ENCODE peak calls at places on chromosomes 13 and 19, in six cellular contexts. N is esophagus squamous epithelium, J is cardiac muscle cell, H is iPS DF 6.9, A is body of pancreas, U is upper lobe of right lung. P is an unnamed sample.

GRCh38 chr19:45717983-45718650 is 12.6 kb downstream of the FBXO46 start:
- DNase-seq in N (no peak), J (no peak), H (no peak), A (peak; percentile 36), U (peak; percentile 66), P (no peak)

GRCh38 chr13:19586904-19587634 is 25.7 kb upstream of the TPTE2 start:
- DNase-seq in N (no peak), J (peak; percentile 33), H (no peak), A (peak; percentile 14), U (peak; percentile 68), P (no peak)

GRCh38 chr19:4186087-4186993 is 3.9 kb downstream of the ANKRD24 start:
- DNase-seq in N (no peak), J (peak; percentile 79), H (no peak), A (peak; percentile 79), U (peak; percentile 80), P (peak; percentile 65)

GRCh38 chr19:31175564-31176348 is 173.5 kb downstream of the TSHZ3 start:
- DNase-seq in N (no peak), J (no peak), H (no peak), A (no peak), U (no peak), P (no peak)

GRCh38 chr13:95281258-95281602 is 20.0 kb downstream of the ABCC4 start:
- DNase-seq in N (no peak), J (no peak), H (no peak), A (no peak), U (no peak), P (no peak)

GRCh38 chr19:46009530-46010510 is 13.0 kb downstream of the PGLYRP1 start:
- DNase-seq in N (no peak), J (peak; percentile 83), H (no peak), A (peak; percentile 82), U (peak; percentile 83), P (peak; percentile 64)

GRCh38 chr13:41182231-41182630 is 12.1 kb downstream of the KBTBD7 start:
- DNase-seq in N (no peak), J (no peak), H (no peak), A (no peak), U (no peak), P (no peak)

GRCh38 chr13:21661510-21661909 is 9.4 kb upstream of the FGF9 start:
- DNase-seq in N (no peak), J (no peak), H (no peak), A (no peak), U (no peak), P (no peak)

GRCh38 chr19:45200614-45201013 is 22.0 kb downstream of the BLOC1S3 start:
- DNase-seq in N (no peak), J (peak; percentile 80), H (no peak), A (peak; percentile 41), U (no peak), P (peak; percentile 21)

GRCh38 chr13:32840840-32841713 is 175.1 kb upstream of the KL start:
- DNase-seq in N (no peak), J (no peak), H (no peak), A (peak; percentile 27), U (no peak), P (peak; percentile 68)

GRCh38 chr13:24627090-24627714 is 53.0 kb upstream of the ATP12A start:
- DNase-seq in N (no peak), J (peak; percentile 22), H (peak; percentile 63), A (peak; percentile 47), U (no peak), P (no peak)

GRCh38 chr13:110304256-110304655 is 2.7 kb downstream of the COL4A1 start:
- DNase-seq in N (no peak), J (peak; percentile 61), H (no peak), A (no peak), U (no peak), P (no peak)

GRCh38 chr19:12939292-12939606 is 840 bp downstream of the CALR start:
- DNase-seq in N (no peak), J (peak; percentile 64), H (no peak), A (no peak), U (no peak), P (no peak)

GRCh38 chr19:18385675-18386542 is at the start of gene GDF15:
- DNase-seq in N (no peak), J (peak; percentile 92), H (no peak), A (peak; percentile 95), U (peak; percentile 94), P (peak; percentile 31)

GRCh38 chr19:13396256-13397080 is 109.8 kb downstream of the CACNA1A start:
- DNase-seq in N (no peak), J (peak; percentile 93), H (peak; percentile 73), A (peak; percentile 50), U (no peak), P (peak; percentile 17)

DNA sequence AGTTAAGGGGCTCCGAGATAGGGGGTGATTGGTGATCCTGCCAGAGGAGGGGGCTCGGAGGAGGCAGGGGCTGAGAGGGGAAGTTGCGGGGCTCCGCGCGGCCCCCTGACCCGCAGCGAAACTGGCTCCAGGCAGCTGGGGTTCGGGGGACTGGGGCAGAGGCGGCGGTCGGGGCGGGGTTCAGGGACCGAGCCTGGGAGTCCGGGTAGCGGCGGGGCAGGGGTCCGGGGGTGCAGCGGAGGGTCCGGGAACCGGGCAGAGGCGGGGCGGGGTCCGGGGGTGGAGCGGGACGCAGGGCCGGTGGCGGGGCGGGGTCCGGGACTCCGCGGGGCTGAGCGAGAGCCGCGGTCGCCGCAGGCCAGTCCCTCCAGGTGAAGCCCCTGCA is 1.2 kb downstream of the MADCAM1 start:
- DNase-seq in N (no peak), J (no peak), H (no peak), A (no peak), U (peak; percentile 65), P (no peak)
- H3K4me3 ChIP-seq in N (no peak overlapping the region), J (peak overlapping the region; percentile 10), H (peak overlapping the region; percentile 54), A (no peak overlapping the region), U (no peak overlapping the region), P (no peak overlapping the region)

DNA sequence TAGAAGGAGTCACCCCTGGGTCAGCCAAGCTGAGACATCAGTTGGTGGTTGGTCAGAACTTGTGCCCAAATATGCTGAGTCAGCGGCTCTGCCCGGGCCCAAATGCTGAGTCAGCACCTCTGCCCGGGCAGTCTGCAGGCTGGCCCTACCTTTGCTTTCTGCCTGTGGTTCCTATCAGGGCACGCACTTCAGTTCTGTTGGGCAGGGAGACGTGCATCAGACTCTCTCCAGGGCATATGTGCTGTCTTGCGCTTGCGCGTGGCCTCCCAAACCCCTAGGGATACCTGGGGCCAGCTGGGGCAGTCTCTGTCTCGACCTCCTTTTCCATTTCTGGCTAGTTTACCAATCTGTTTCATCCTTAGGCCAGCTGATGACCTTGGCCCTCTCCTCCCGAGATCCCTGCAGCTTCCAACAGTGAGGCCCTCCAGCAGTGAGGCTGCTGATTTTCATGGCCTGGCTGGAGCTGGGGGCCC is 24.4 kb upstream of the LDLR start:
- DNase-seq in N (no peak), J (peak; percentile 36), H (no peak), A (peak; percentile 58), U (no peak), P (no peak)
- H3K27ac ChIP-seq in N (peak overlapping the region; percentile 49), J (peak overlapping the region; percentile 47), H (no peak overlapping the region), A (no peak overlapping the region), U (no peak overlapping the region), P (no peak overlapping the region)

GRCh38 chr13:93286047-93286446 is 59.4 kb downstream of the GPC6 start:
- DNase-seq in N (no peak), J (no peak), H (no peak), A (no peak), U (no peak), P (no peak)

GRCh38 chr13:93283255-93283654 is 56.6 kb downstream of the GPC6 start:
- DNase-seq in N (no peak), J (no peak), H (no peak), A (no peak), U (no peak), P (no peak)

GRCh38 chr13:93279982-93280381 is 53.4 kb downstream of the GPC6 start:
- DNase-seq in N (no peak), J (no peak), H (no peak), A (peak; percentile 74), U (no peak), P (no peak)

GRCh38 chr13:93284056-93284455 is 57.4 kb downstream of the GPC6 start:
- DNase-seq in N (no peak), J (no peak), H (no peak), A (no peak), U (no peak), P (no peak)

GRCh38 chr13:93280688-93281087 is 54.1 kb downstream of the GPC6 start:
- DNase-seq in N (no peak), J (no peak), H (no peak), A (no peak), U (no peak), P (no peak)
- H3K4me3 ChIP-seq in N (no peak overlapping the region), J (no peak overlapping the region), H (no peak overlapping the region), A (no peak overlapping the region), U (no peak overlapping the region), P (no peak overlapping the region)

GRCh38 chr19:11261431-11261901 is 858 bp downstream of the DOCK6 start:
- DNase-seq in N (no peak), J (no peak), H (no peak), A (no peak), U (no peak), P (no peak)
- H3K27ac ChIP-seq in N (peak overlapping the region; percentile 89), J (no peak overlapping the region), H (no peak overlapping the region), A (peak overlapping the region; percentile 55), U (peak overlapping the region; percentile 86), P (peak overlapping the region; percentile 97)

DNA sequence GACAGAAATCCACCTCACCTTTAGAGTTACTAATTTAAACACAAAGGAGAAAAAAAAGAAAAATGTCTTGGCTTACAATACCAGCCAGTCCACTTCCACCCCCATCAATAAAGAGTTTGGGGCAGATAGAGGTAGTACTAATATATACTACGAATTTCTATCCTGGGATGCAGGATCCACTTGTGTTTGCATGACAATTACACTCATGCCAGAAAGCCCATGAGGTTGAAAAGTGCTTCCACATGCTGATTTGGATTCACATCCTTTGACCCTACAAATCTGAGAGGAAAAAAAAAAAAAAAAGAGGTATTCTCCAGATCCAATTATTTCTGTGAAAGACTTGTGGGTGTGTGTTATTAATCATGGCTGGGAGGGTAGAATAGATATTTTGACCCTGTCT is 335.2 kb downstream of the SLITRK1 start:
- DNase-seq in N (no peak), J (no peak), H (no peak), A (no peak), U (no peak), P (no peak)
- H3K4me3 ChIP-seq in N (no peak overlapping the region), J (no peak overlapping the region), H (no peak overlapping the region), A (no peak overlapping the region), U (no peak overlapping the region), P (no peak overlapping the region)

GRCh38 chr13:42876270-42876714 is 94.9 kb downstream of the FAM216B start:
- DNase-seq in N (no peak), J (peak; percentile 35), H (peak; percentile 61), A (no peak), U (no peak), P (no peak)
- H3K27ac ChIP-seq in N (no peak overlapping the region), J (no peak overlapping the region), H (no peak overlapping the region), A (no peak overlapping the region), U (no peak overlapping the region), P (no peak overlapping the region)

DNA sequence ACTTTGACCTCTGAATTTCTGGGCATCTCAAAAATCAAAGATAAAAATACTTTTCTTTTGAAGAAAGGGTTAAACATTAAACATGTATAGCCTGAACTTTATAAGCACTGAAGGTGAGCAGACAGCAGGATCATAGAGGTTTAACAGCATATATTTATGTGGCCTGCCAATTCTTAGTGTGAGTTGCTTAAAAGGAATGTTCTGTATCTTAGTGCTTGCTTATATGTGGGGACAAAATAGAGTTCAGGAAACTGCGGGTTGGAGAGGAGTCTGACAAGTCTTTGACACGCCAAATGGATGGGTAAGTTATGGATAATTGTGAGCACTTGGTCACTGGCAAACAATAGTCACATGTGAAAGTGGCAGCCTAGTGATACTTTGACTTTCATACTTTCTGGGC is 1419.4 kb upstream of the SPRY2 start:
- DNase-seq in N (no peak), J (no peak), H (no peak), A (no peak), U (no peak), P (no peak)
- H3K4me3 ChIP-seq in N (no peak overlapping the region), J (no peak overlapping the region), H (no peak overlapping the region), A (no peak overlapping the region), U (no peak overlapping the region), P (no peak overlapping the region)